ENCODE peak calls at places on chromosomes 16 and 17, in five cellular contexts. B, N, M, L and E are unnamed samples.

GRCh38 chr16:66287416-66287815 is 79.1 kb upstream of the CDH5 start:
- DNase-seq in B (no peak), N (no peak), M (no peak), L (no peak), E (no peak)

GRCh38 chr17:73474370-73474988 is 162.7 kb upstream of the CDC42EP4 start:
- DNase-seq in B (peak; percentile 82), N (peak; percentile 75), M (no peak), L (peak; percentile 53), E (no peak)

GRCh38 chr17:7737601-7738000 is 20.1 kb downstream of the DNAH2 start:
- DNase-seq in B (no peak), N (no peak), M (no peak), L (no peak), E (no peak)

GRCh38 chr17:29723283-29724047 is 100.8 kb upstream of the CORO6 start:
- DNase-seq in B (no peak), N (no peak), M (peak; percentile 30), L (no peak), E (no peak)

GRCh38 chr16:81315271-81316175 is 761 bp downstream of the GAN start:
- DNase-seq in B (peak; percentile 53), N (peak; percentile 62), M (peak; percentile 26), L (peak; percentile 64), E (peak; percentile 21)

GRCh38 chr17:10036511-10037061 is 131.5 kb upstream of the RCVRN start:
- DNase-seq in B (peak; percentile 77), N (no peak), M (no peak), L (peak; percentile 75), E (no peak)

GRCh38 chr16:8867483-8868271 is 1.1 kb downstream of the CARHSP1 start:
- DNase-seq in B (peak; percentile 59), N (no peak), M (peak; percentile 18), L (peak; percentile 46), E (peak; percentile 35)

GRCh38 chr16:48261569-48261968 is 14.2 kb upstream of the ABCC11 start:
- DNase-seq in B (no peak), N (no peak), M (no peak), L (no peak), E (no peak)

GRCh38 chr16:19450186-19450585 is 32.5 kb downstream of the TMC5 start:
- DNase-seq in B (no peak), N (no peak), M (no peak), L (no peak), E (no peak)

GRCh38 chr17:62790554-62790953 is 17.6 kb downstream of the MARCHF10 start:
- DNase-seq in B (no peak), N (peak; percentile 39), M (no peak), L (no peak), E (no peak)

GRCh38 chr17:2621241-2621640 is 27.8 kb downstream of the PAFAH1B1 start:
- DNase-seq in B (no peak), N (no peak), M (no peak), L (no peak), E (no peak)

GRCh38 chr17:64083571-64084085 is 46.3 kb downstream of the ERN1 start:
- DNase-seq in B (no peak), N (no peak), M (no peak), L (no peak), E (no peak)

GRCh38 chr16:56936950-56937349 is 5.0 kb downstream of the HERPUD1 start:
- DNase-seq in B (no peak), N (no peak), M (no peak), L (no peak), E (no peak)

GRCh38 chr17:41802961-41803682 is 8.6 kb downstream of the P3H4 start:
- DNase-seq in B (no peak), N (no peak), M (no peak), L (no peak), E (no peak)

GRCh38 chr17:30344283-30345088 is 10.6 kb upstream of the TMIGD1 start:
- DNase-seq in B (peak; percentile 41), N (peak; percentile 32), M (no peak), L (no peak), E (no peak)

GRCh38 chr17:43723697-43724359 is 34.8 kb downstream of the SOST start:
- DNase-seq in B (peak; percentile 18), N (peak; percentile 54), M (no peak), L (peak; percentile 60), E (no peak)

GRCh38 chr16:83715217-83715920 is 92.4 kb upstream of the HSBP1 start:
- DNase-seq in B (no peak), N (no peak), M (no peak), L (no peak), E (no peak)

GRCh38 chr17:51428668-51429486 is 168.5 kb downstream of the UTP18 start:
- DNase-seq in B (no peak), N (no peak), M (no peak), L (no peak), E (no peak)

GRCh38 chr16:21265104-21265825 is 12.8 kb downstream of the CRYM start:
- DNase-seq in B (peak; percentile 27), N (no peak), M (no peak), L (peak; percentile 34), E (no peak)

GRCh38 chr17:39813631-39814030 is 50.5 kb downstream of the IKZF3 start:
- DNase-seq in B (no peak), N (no peak), M (peak; percentile 82), L (no peak), E (peak; percentile 69)

GRCh38 chr16:14362774-14363371 is 267.2 kb downstream of the PARN start:
- DNase-seq in B (no peak), N (peak; percentile 28), M (no peak), L (no peak), E (no peak)

GRCh38 chr16:65153365-65154105 is 31.7 kb upstream of the CDH11 start:
- DNase-seq in B (no peak), N (no peak), M (no peak), L (no peak), E (no peak)

GRCh38 chr16:85333337-85333736 is 221.1 kb upstream of the CIBAR2 start:
- DNase-seq in B (no peak), N (no peak), M (no peak), L (no peak), E (no peak)

GRCh38 chr16:49952386-49952785 is 72.6 kb upstream of the CNEP1R1 start:
- DNase-seq in B (no peak), N (no peak), M (no peak), L (no peak), E (no peak)

GRCh38 chr17:41959336-41960095 is 7.1 kb upstream of the CNP start:
- DNase-seq in B (no peak), N (peak; percentile 55), M (no peak), L (no peak), E (no peak)

GRCh38 chr16:22161999-22162657 is at the start of gene SDR42E2:
- DNase-seq in B (no peak), N (peak; percentile 21), M (peak; percentile 32), L (no peak), E (peak; percentile 6)

GRCh38 chr16:30499284-30499683 is 26.7 kb downstream of the ITGAL start:
- DNase-seq in B (no peak), N (no peak), M (no peak), L (no peak), E (no peak)

GRCh38 chr16:53849994-53850393 is 146.0 kb downstream of the FTO start:
- DNase-seq in B (no peak), N (no peak), M (no peak), L (no peak), E (no peak)

GRCh38 chr17:77365584-77366186 is 224.9 kb downstream of the SEC14L1 start:
- DNase-seq in B (peak; percentile 66), N (peak; percentile 65), M (no peak), L (peak; percentile 80), E (peak; percentile 47)

GRCh38 chr16:52545544-52546262 is 1.2 kb downstream of the TOX3 start:
- DNase-seq in B (peak; percentile 7), N (no peak), M (no peak), L (no peak), E (no peak)

GRCh38 chr16:15879255-15879804 is 9.1 kb downstream of the CEP20 start:
- DNase-seq in B (no peak), N (peak; percentile 87), M (no peak), L (no peak), E (no peak)

GRCh38 chr17:78500806-78501205 is 76.4 kb downstream of the DNAH17 start:
- DNase-seq in B (no peak), N (no peak), M (no peak), L (no peak), E (no peak)

GRCh38 chr16:89847056-89847929 is 19.0 kb downstream of the SPIRE2 start:
- DNase-seq in B (no peak), N (no peak), M (no peak), L (no peak), E (no peak)

DNA sequence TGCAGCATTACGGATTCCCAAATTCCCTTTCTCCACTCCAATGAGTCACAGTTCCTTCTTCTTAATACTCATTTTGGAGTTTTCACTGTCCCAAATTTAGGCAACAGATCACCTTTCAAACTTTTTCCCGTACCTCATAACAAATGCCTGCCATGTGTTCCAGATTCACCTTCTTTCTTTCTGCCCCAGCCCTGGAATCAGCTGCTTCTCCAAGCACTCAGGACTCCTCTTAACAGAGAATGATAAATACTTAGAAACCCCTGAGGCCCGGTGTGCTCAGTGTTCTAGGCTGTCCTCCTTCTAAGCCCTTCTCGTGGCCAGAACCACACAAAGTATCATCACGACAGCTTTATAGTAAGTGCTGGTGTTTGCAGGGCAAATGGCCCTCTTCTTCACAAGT is 14.9 kb downstream of the CSNK1D start:
- DNase-seq in B (no peak), N (no peak), M (no peak), L (no peak), E (no peak)
- H3K4me3 ChIP-seq in B (no peak overlapping the region), N (no peak overlapping the region), M (no peak overlapping the region), L (no peak overlapping the region), E (no peak overlapping the region)

GRCh38 chr17:35665662-35666061 is 65.8 kb upstream of the RASL10B start:
- DNase-seq in B (no peak), N (no peak), M (no peak), L (no peak), E (no peak)
- H3K4me1 ChIP-seq in B (no peaks in the 10 kb centered on the region), N (no peaks in the 10 kb centered on the region), M (no peaks in the 10 kb centered on the region), L (peaks cover 10% of the 10 kb centered on the region), E (no peaks in the 10 kb centered on the region)

DNA sequence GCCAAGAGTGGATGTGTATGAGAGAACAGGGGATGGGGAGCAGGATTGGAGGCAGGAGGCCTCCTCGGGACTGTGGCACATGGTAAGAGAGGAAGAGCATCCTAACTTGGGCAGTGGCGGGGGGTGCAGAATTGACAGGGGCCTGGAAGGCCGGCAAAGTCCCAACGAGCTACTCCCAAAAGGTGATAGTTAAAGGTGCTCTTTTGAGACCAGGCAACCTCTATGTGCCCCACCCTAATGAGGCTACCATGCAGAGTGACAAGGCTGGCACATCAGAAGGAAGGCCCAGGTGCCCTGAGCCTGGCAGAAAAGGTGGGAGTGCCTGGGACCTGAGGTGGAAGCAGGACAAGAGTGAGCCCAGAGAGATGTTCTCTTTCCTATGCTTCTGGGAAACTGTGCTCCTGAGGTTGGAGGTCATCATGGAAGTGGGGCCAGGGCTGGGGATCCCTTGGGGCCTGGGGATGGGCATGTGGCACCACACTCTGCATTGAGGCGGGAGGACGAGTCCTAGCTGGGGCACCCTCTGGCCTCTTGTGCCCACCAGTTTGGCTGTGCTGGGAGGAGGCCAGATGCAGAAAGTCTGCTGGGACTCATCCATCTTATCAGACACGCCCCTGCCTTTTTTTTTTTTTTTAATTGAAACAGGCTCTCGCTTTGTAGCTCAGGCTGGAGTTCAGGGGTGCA is 5.9 kb downstream of the RAB11FIP4 start:
- DNase-seq in B (no peak), N (no peak), M (no peak), L (no peak), E (no peak)
- H3K27ac ChIP-seq in B (no peak overlapping the region), N (no peak overlapping the region), M (no peak overlapping the region), L (no peak overlapping the region), E (no peak overlapping the region)

DNA sequence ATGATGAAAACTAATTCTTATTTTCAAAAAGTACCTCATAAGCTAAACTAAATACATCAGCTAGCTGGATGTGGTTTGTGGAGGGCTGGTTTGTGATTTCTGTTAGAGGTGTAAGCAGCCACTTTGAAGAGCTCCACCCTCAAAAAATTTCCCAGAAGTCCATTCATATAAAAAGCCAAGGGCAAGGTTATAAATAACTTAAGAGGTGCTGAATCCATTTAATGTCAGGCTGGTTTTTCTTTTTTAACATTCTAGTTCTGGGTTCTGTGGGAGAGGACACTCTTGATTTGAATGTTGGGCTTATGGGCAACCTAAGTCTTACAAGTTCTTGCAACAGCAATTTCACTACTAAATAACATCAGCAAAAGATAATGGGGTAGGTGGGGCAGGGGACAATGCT is 3.4 kb upstream of the WIPI1 start:
- DNase-seq in B (no peak), N (no peak), M (peak; percentile 70), L (no peak), E (no peak)
- H3K4me3 ChIP-seq in B (no peak overlapping the region), N (no peak overlapping the region), M (no peak overlapping the region), L (peak overlapping the region; percentile 13), E (no peak overlapping the region)